ENCODE peak calls at places on chromosomes 6 and 20, in four cellular contexts. F, H, X and A are unnamed samples.

GRCh38 chr6:42566614-42567208 is 2.9 kb downstream of the UBR2 start:
- DNase-seq in H (no peak), X (no peak), F (no peak), A (no peak)

GRCh38 chr6:5260111-5260620 is 584 bp downstream of the LYRM4 start:
- DNase-seq in H (peak), F (peak), X (peak), A (no peak)

GRCh38 chr6:129104131-129104530 is 221.2 kb downstream of the LAMA2 start:
- DNase-seq in X (no peak), F (peak), H (peak), A (no peak)

GRCh38 chr20:38229376-38230252 is 30.9 kb downstream of the KIAA1755 start:
- DNase-seq in F (peak), H (no peak), X (no peak), A (no peak)

GRCh38 chr6:111987295-111987694 is 66.6 kb upstream of the CCN6 start:
- DNase-seq in F (peak), X (no peak), H (no peak), A (no peak)

GRCh38 chr6:40912158-40912946 is 126.7 kb downstream of the UNC5CL start:
- DNase-seq in H (peak), F (peak), X (no peak), A (no peak)

GRCh38 chr6:33907227-33907626 is 103.4 kb upstream of the MLN start:
- DNase-seq in H (no peak), X (no peak), F (no peak), A (no peak)

GRCh38 chr20:22974354-22974753 is 60.8 kb upstream of the SSTR4 start:
- DNase-seq in X (no peak), H (no peak), F (peak), A (no peak)

GRCh38 chr6:119966484-119966883 is 616.9 kb upstream of the MAN1A1 start:
- DNase-seq in F (peak), H (no peak), X (no peak), A (no peak)

GRCh38 chr6:3228046-3228671 is 706 bp upstream of the TUBB2B start:
- DNase-seq in F (no peak), X (no peak), H (no peak), A (no peak)

GRCh38 chr20:63740501-63741353 is 1.2 kb downstream of the SLC2A4RG start:
- DNase-seq in X (peak), F (peak), H (peak), A (peak)

GRCh38 chr6:92114797-92115196 is 1304.6 kb downstream of the EPHA7 start:
- DNase-seq in H (no peak), X (no peak), F (no peak), A (no peak)

GRCh38 chr6:101626264-101626663 is 232.8 kb downstream of the GRIK2 start:
- DNase-seq in X (no peak), F (no peak), H (no peak), A (no peak)

GRCh38 chr20:3410464-3410863 is 3.0 kb upstream of the DNAAF9 start:
- DNase-seq in X (no peak), H (no peak), F (no peak), A (no peak)

GRCh38 chr6:33112148-33112547 is 36.4 kb downstream of the HLA-DPB1 start:
- DNase-seq in X (no peak), F (peak), H (peak), A (peak)

GRCh38 chr20:64033981-64034493 is 1.9 kb upstream of the C20orf204 start:
- DNase-seq in F (no peak), H (no peak), X (no peak), A (no peak)

GRCh38 chr20:50788045-50788867 is 6.6 kb upstream of the BCAS4 start:
- DNase-seq in F (peak), H (peak), X (no peak), A (no peak)

GRCh38 chr6:50846109-50846859 is 27.6 kb downstream of the TFAP2B start:
- DNase-seq in F (no peak), H (no peak), X (no peak), A (no peak)

GRCh38 chr20:57451759-57452661 is 60.8 kb downstream of the RBM38 start:
- DNase-seq in H (peak), F (no peak), X (no peak), A (no peak)

GRCh38 chr20:61045876-61046585 is 206.0 kb upstream of the CDH4 start:
- DNase-seq in X (no peak), H (no peak), F (no peak), A (no peak)

GRCh38 chr6:144217264-144217663 is 66.9 kb downstream of the STX11 start:
- DNase-seq in X (no peak), H (peak), F (no peak), A (no peak)

GRCh38 chr20:54221383-54221782 is 13.5 kb downstream of the PFDN4 start:
- DNase-seq in F (peak), H (peak), X (no peak), A (no peak)

GRCh38 chr20:20743511-20744169 is 31.2 kb upstream of the RALGAPA2 start:
- DNase-seq in F (no peak), H (peak), X (no peak), A (peak)

GRCh38 chr20:48627737-48628128 is 200.1 kb downstream of the PREX1 start:
- DNase-seq in X (no peak), H (no peak), F (no peak), A (no peak)

GRCh38 chr20:3080939-3081388 is 3.6 kb downstream of the AVP start:
- DNase-seq in F (peak), X (peak), H (peak), A (no peak)

GRCh38 chr6:55198708-55199107 is 24.4 kb downstream of the HCRTR2 start:
- DNase-seq in X (no peak), H (no peak), F (peak), A (no peak)

GRCh38 chr20:15705975-15706374 is 867.3 kb downstream of the KIF16B start:
- DNase-seq in H (no peak), X (no peak), F (no peak), A (no peak)

GRCh38 chr20:64039293-64040160 is 3.5 kb downstream of the C20orf204 start:
- DNase-seq in F (no peak), X (peak), H (no peak), A (no peak)

GRCh38 chr6:104943781-104944180 is 13.1 kb upstream of the LIN28B start:
- DNase-seq in H (no peak), F (peak), X (no peak), A (no peak)

GRCh38 chr20:62595491-62595890 is 46.8 kb upstream of the SLCO4A1 start:
- DNase-seq in H (no peak), X (peak), F (peak), A (no peak)

GRCh38 chr20:36061754-36062153 is 92.8 kb upstream of the EPB41L1 start:
- DNase-seq in X (no peak), F (no peak), H (peak), A (peak)

GRCh38 chr6:69816569-69816968 is 19.8 kb upstream of the LMBRD1 start:
- DNase-seq in H (no peak), X (no peak), F (no peak), A (peak)

GRCh38 chr6:14726816-14727493 is 518.9 kb upstream of the JARID2 start:
- DNase-seq in X (no peak), F (no peak), H (peak), A (no peak)

GRCh38 chr6:99416892-99417767 is 8.0 kb downstream of the PNISR start:
- DNase-seq in H (no peak), X (no peak), F (no peak), A (no peak)

GRCh38 chr6:121382467-121383121 is 48.3 kb upstream of the TBC1D32 start:
- DNase-seq in X (no peak), F (peak), H (no peak), A (no peak)

GRCh38 chr6:111283707-111284106 is 196.4 kb downstream of the SLC16A10 start:
- DNase-seq in X (no peak), F (no peak), H (no peak), A (no peak)

GRCh38 chr6:32692019-32692418 is 25.6 kb upstream of the HLA-DQB1 start:
- DNase-seq in H (no peak), X (no peak), F (peak), A (no peak)

GRCh38 chr6:32426338-32426737 is 13.3 kb upstream of the HLA-DRA start:
- DNase-seq in H (no peak), F (no peak), X (no peak), A (no peak)

GRCh38 chr6:79984261-79984660 is 20.2 kb upstream of the TTK start:
- DNase-seq in F (peak), H (peak), X (no peak), A (no peak)